ENCODE peak calls at places on chromosomes 4 and X, in nine cellular contexts. J, K, X, L, V, N, I, Z and F are unnamed samples.

GRCh38 chrX:103635436-103635835 is 6.7 kb downstream of the TCEAL1 start:
- DNase-seq in I (no peak), V (no peak), J (no peak), K (no peak), Z (no peak), N (no peak), X (no peak), L (no peak), F (no peak)

GRCh38 chrX:115393271-115393670 is 103.8 kb downstream of the LUZP4 start:
- DNase-seq in V (no peak), N (no peak), J (peak; percentile 46), I (no peak), X (no peak), Z (no peak), K (no peak), L (no peak), F (no peak)

GRCh38 chr4:21067351-21067750 is 367.1 kb downstream of the PACRGL start:
- DNase-seq in I (no peak), K (no peak), J (no peak), L (no peak), Z (no peak), N (no peak), V (no peak), X (no peak), F (no peak)

GRCh38 chr4:132056466-132056865 is 1092.6 kb upstream of the PCDH10 start:
- DNase-seq in X (no peak), I (no peak), L (no peak), Z (no peak), V (no peak), N (no peak), K (no peak), J (no peak), F (no peak)

GRCh38 chrX:2546496-2546895 is 45.7 kb upstream of the DHRSX start:
- DNase-seq in L (no peak), N (no peak), Z (no peak), V (no peak), K (no peak), X (no peak), I (no peak), J (no peak), F (no peak)

GRCh38 chrX:106178826-106179225 is 10.7 kb downstream of the PWWP3B start:
- DNase-seq in L (no peak), Z (no peak), J (no peak), V (no peak), N (no peak), K (no peak), X (no peak), I (no peak), F (no peak)

GRCh38 chrX:42567268-42567667 is 210.7 kb downstream of the PPP1R2C start:
- DNase-seq in L (no peak), V (no peak), N (no peak), X (no peak), I (no peak), K (no peak), J (no peak), Z (no peak), F (no peak)

GRCh38 chrX:154378059-154378798 is 866 bp upstream of the EMD start:
- DNase-seq in I (peak; percentile 69), V (peak; percentile 85), N (peak; percentile 70), X (no peak), K (peak; percentile 55), J (no peak), Z (no peak), L (no peak), F (no peak)

GRCh38 chr4:72893354-72894066 is 176.0 kb downstream of the COX18 start:
- DNase-seq in J (no peak), X (no peak), N (no peak), I (no peak), V (no peak), Z (no peak), K (no peak), L (no peak), F (no peak)

GRCh38 chrX:3520987-3521875 is 174.8 kb upstream of the MXRA5 start:
- DNase-seq in Z (no peak), X (no peak), J (no peak), L (no peak), K (no peak), I (no peak), V (no peak), N (no peak), F (no peak)

GRCh38 chrX:27680726-27681125 is 90.6 kb downstream of the DCAF8L2 start:
- DNase-seq in V (no peak), X (no peak), N (peak; percentile 8), L (no peak), Z (no peak), I (no peak), J (no peak), K (no peak), F (no peak)

GRCh38 chrX:1661048-1661921 is 46.4 kb downstream of the ASMT start:
- DNase-seq in V (no peak), I (peak; percentile 11), Z (peak; percentile 98), N (no peak), K (no peak), X (peak; percentile 60), J (peak; percentile 13), L (peak; percentile 90), F (peak; percentile 89)

GRCh38 chr4:183600189-183600685 is 58.7 kb downstream of the RWDD4 start:
- DNase-seq in Z (no peak), V (no peak), N (peak; percentile 15), L (no peak), K (no peak), J (peak; percentile 20), I (no peak), X (no peak), F (peak; percentile 26)

GRCh38 chr4:6782147-6782845 is at the start of gene KIAA0232:
- DNase-seq in N (peak; percentile 84), X (peak; percentile 77), Z (peak; percentile 28), L (peak; percentile 62), I (peak; percentile 96), J (peak; percentile 68), K (peak; percentile 76), V (peak; percentile 99), F (peak; percentile 98)

GRCh38 chr4:133320576-133321170 is 171.6 kb downstream of the PCDH10 start:
- DNase-seq in I (peak; percentile 12), L (no peak), V (peak; percentile 27), J (peak; percentile 26), X (peak; percentile 33), N (peak; percentile 51), K (peak; percentile 21), Z (no peak), F (peak; percentile 36)

GRCh38 chrX:16239211-16239610 is 71.9 kb downstream of the MAGEB17 start:
- DNase-seq in I (no peak), L (no peak), J (no peak), V (no peak), K (peak; percentile 2), Z (peak; percentile 35), X (peak; percentile 35), N (no peak), F (no peak)

GRCh38 chr4:34091451-34091850 is 2152.9 kb downstream of the ARAP2 start:
- DNase-seq in L (no peak), K (no peak), N (no peak), I (no peak), V (no peak), X (no peak), Z (no peak), J (no peak), F (no peak)

GRCh38 chrX:91435465-91435864 is 826 bp downstream of the PABPC5 start:
- DNase-seq in X (no peak), N (no peak), L (no peak), I (no peak), Z (no peak), V (peak; percentile 1), J (no peak), K (no peak), F (no peak)

GRCh38 chrX:91434351-91435168 is at the start of gene PABPC5:
- DNase-seq in J (no peak), Z (no peak), I (no peak), V (peak; percentile 70), K (no peak), X (no peak), L (peak; percentile 38), N (peak; percentile 9), F (no peak)
- H3K4me3 ChIP-seq in J (no peak within 1 kb of the TSS), Z (no peak within 1 kb of the TSS), I (no peak within 1 kb of the TSS), V (peak within 1 kb of the TSS; percentile 67), K (no peak within 1 kb of the TSS), X (no peak within 1 kb of the TSS), L (peak within 1 kb of the TSS; percentile 60), N (peak within 1 kb of the TSS; percentile 36), F (no peak within 1 kb of the TSS)

GRCh38 chr4:140579278-140579677 is 10.5 kb upstream of the UCP1 start:
- DNase-seq in N (no peak), Z (no peak), I (no peak), J (no peak), K (no peak), L (no peak), V (peak; percentile 70), X (no peak), F (no peak)
- TF ChIP-seq MAX in N (no peak), Z (no peak), I (no peak), J (no peak), K (no peak), L (peak; percentile 50), V (no peak), X (no peak), F (no peak)

GRCh38 chrX:11215191-11215921 is 77.9 kb upstream of the AMELX start:
- DNase-seq in Z (no peak), X (no peak), L (peak; percentile 5), J (no peak), N (no peak), I (no peak), K (no peak), V (peak; percentile 17), F (no peak)
- TF ChIP-seq CTCF in Z (no peak), X (no peak), L (peak; percentile 42), J (no peak), N (no peak), I (no peak), K (no peak), V (no peak), F (no peak)

DNA sequence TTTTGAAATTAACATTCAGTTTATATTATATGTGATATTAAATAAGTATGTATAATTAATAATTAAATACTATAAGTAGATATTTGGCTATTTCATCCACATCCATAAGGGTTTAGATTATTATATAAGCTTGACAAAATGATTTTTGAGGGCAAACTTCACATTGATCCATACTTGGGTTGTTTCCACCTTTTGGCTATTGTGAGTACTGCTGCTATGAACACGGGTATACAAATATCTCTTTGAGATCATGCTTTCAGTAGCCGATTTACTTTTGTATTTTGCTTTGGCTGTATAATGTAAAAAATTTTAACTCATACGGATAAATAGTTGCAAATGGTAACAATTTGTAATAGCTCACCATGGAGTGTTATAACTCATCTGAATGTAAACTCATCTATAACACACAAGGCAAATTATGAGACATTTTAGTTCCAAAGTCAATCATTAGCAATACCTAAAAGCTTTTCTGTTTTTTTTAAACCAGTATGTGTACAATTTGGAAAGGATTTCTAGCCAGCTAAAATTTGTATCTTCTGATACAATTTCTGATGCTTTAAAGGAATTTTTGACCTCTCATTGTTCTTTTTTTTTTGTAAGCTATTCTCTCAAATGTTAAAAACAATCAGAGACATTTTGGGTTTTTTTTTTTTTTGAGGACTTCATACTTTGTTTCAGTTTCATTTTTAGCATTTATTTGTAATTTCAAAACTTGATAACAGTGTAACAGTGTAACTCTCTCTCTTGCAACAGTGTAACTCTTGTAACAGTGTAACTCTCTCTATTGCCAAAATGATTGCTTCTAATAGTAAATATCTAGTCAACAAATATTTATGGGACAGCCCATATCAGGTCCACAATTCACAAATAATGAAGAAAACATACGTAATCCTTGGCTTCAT is 51.8 kb upstream of the ARX start:
- DNase-seq in L (no peak), I (no peak), Z (no peak), V (no peak), K (no peak), N (no peak), X (no peak), J (no peak), F (no peak)
- H3K4me3 ChIP-seq in L (no peak overlapping the region), I (no peak overlapping the region), Z (no peak overlapping the region), V (no peak overlapping the region), K (no peak overlapping the region), N (no peak overlapping the region), X (no peak overlapping the region), J (no peak overlapping the region), F (no peak overlapping the region)

GRCh38 chr4:35793766-35794165 is 450.5 kb downstream of the ARAP2 start:
- DNase-seq in J (no peak), K (no peak), L (no peak), X (no peak), I (no peak), N (no peak), V (no peak), Z (no peak), F (no peak)
- TF ChIP-seq MAX in J (no peak), K (no peak), L (no peak), X (no peak), I (no peak), N (no peak), V (no peak), Z (no peak), F (no peak)